ENCODE peak calls at places on chromosomes 7 and 10, in four cellular contexts. D is IMR-90, K is K562, H is GM12878. J is an unnamed sample.

GRCh38 chr7:139481364-139481763 is 2.1 kb downstream of the KLRG2 start:
- DNase-seq in D (no peak), K (no peak), H (no peak), J (no peak)

GRCh38 chr7:11831727-11832495 is at the start of gene THSD7A:
- DNase-seq in D (peak), K (no peak), H (no peak), J (peak)

GRCh38 chr10:45624724-45625123 is 47.8 kb downstream of the ZFAND4 start:
- DNase-seq in D (no peak), K (no peak), H (no peak), J (no peak)

GRCh38 chr10:71611131-71611530 is 108.4 kb downstream of the C10orf105 start:
- DNase-seq in D (no peak), K (no peak), H (no peak), J (no peak)

GRCh38 chr10:61316866-61317265 is 136.3 kb downstream of the TMEM26 start:
- DNase-seq in D (no peak), K (no peak), H (no peak), J (no peak)

GRCh38 chr10:5873515-5873995 is 16.1 kb downstream of the ANKRD16 start:
- DNase-seq in D (peak), K (peak), H (peak), J (peak)

GRCh38 chr7:100465702-100466311 is 1.7 kb upstream of the SPACDR start:
- DNase-seq in D (peak), K (peak), H (no peak), J (peak)

GRCh38 chr7:122984021-122984420 is 11.5 kb downstream of the TAS2R16 start:
- DNase-seq in D (no peak), K (no peak), H (no peak), J (no peak)

GRCh38 chr10:101467286-101467770 is 113.4 kb downstream of the BTRC start:
- DNase-seq in D (peak), K (peak), H (peak), J (peak)

GRCh38 chr10:132306951-132307751 is 599 bp downstream of the STK32C start:
- DNase-seq in D (no peak), K (no peak), H (no peak), J (peak)

GRCh38 chr10:118835682-118836326 is 81.0 kb upstream of the CACUL1 start:
- DNase-seq in D (no peak), K (no peak), H (no peak), J (peak)

GRCh38 chr10:104521901-104522827 is 118.9 kb upstream of the SORCS3 start:
- DNase-seq in D (no peak), K (no peak), H (no peak), J (no peak)

GRCh38 chr10:16949806-16950205 is 132.6 kb upstream of the RSU1 start:
- DNase-seq in D (no peak), K (no peak), H (no peak), J (no peak)

GRCh38 chr10:17643755-17644484 is at the start of gene STAM:
- DNase-seq in D (peak), K (peak), H (peak), J (peak)

GRCh38 chr10:9193120-9193519 is 1138.6 kb downstream of the GATA3 start:
- DNase-seq in D (no peak), K (no peak), H (no peak), J (no peak)

GRCh38 chr10:130387936-130388580 is 251.9 kb downstream of the GLRX3 start:
- DNase-seq in D (no peak), K (no peak), H (no peak), J (no peak)

GRCh38 chr7:29538322-29538874 is 25.2 kb upstream of the PRR15 start:
- DNase-seq in D (no peak), K (peak), H (no peak), J (no peak)

GRCh38 chr10:75430000-75430763 is 1.2 kb upstream of the LRMDA start:
- DNase-seq in D (no peak), K (peak), H (no peak), J (peak)

GRCh38 chr10:118607768-118608354 is 12.4 kb upstream of the PRLHR start:
- DNase-seq in D (no peak), K (no peak), H (no peak), J (no peak)

GRCh38 chr10:60914676-60915075 is 29.3 kb downstream of the RHOBTB1 start:
- DNase-seq in D (peak), K (no peak), H (no peak), J (no peak)

GRCh38 chr7:133910761-133911160 is 216.4 kb upstream of the LRGUK start:
- DNase-seq in D (no peak), K (no peak), H (no peak), J (no peak)

GRCh38 chr7:2954433-2954853 is 89.2 kb downstream of the CARD11 start:
- DNase-seq in D (no peak), K (no peak), H (no peak), J (no peak)

GRCh38 chr7:30148951-30149459 is 14.2 kb downstream of the MTURN start:
- DNase-seq in D (no peak), K (no peak), H (no peak), J (no peak)

GRCh38 chr7:9250876-9251275 is 817.5 kb downstream of the NXPH1 start:
- DNase-seq in D (no peak), K (no peak), H (no peak), J (no peak)

GRCh38 chr10:30556189-30556588 is 73.4 kb downstream of the LYZL2 start:
- DNase-seq in D (no peak), K (no peak), H (no peak), J (no peak)

GRCh38 chr10:108736111-108736510 is 1187.2 kb downstream of the XPNPEP1 start:
- DNase-seq in D (no peak), K (no peak), H (no peak), J (no peak)

GRCh38 chr7:23530901-23531793 is 634 bp downstream of the TRA2A start:
- DNase-seq in D (peak), K (peak), H (no peak), J (peak)

GRCh38 chr7:56079450-56080185 is 13.1 kb downstream of the PHKG1 start:
- DNase-seq in D (peak), K (no peak), H (no peak), J (no peak)

GRCh38 chr7:116710764-116711452 is 38.9 kb downstream of the MET start:
- DNase-seq in D (no peak), K (no peak), H (no peak), J (no peak)

GRCh38 chr10:63416376-63416775 is 49.4 kb downstream of the JMJD1C start:
- DNase-seq in D (peak), K (no peak), H (no peak), J (no peak)

GRCh38 chr10:117464176-117464575 is 78.4 kb upstream of the EMX2 start:
- DNase-seq in D (no peak), K (no peak), H (no peak), J (no peak)

GRCh38 chr7:135519233-135519688 is 9.4 kb upstream of the CNOT4 start:
- DNase-seq in D (no peak), K (peak), H (no peak), J (no peak)

GRCh38 chr7:157432957-157433576 is 96.3 kb downstream of the DNAJB6 start:
- DNase-seq in D (peak), K (peak), H (no peak), J (peak)

GRCh38 chr10:9038146-9038714 is 983.7 kb downstream of the GATA3 start:
- DNase-seq in D (no peak), K (no peak), H (no peak), J (no peak)

GRCh38 chr10:14553434-14553833 is 221.3 kb downstream of the FAM107B start:
- DNase-seq in D (peak), K (no peak), H (no peak), J (no peak)

GRCh38 chr7:2708547-2709310 is 20.7 kb downstream of the AMZ1 start:
- DNase-seq in D (no peak), K (no peak), H (no peak), J (no peak)

GRCh38 chr7:77383333-77383740 is 32.8 kb downstream of the GSAP start:
- DNase-seq in D (peak), K (no peak), H (no peak), J (no peak)

GRCh38 chr10:116654816-116655215 is 34.1 kb downstream of the PNLIPRP2 start:
- DNase-seq in D (no peak), K (no peak), H (no peak), J (peak)

GRCh38 chr10:88227342-88228018 is 355.6 kb downstream of the RNLS start:
- DNase-seq in D (peak), K (peak), H (no peak), J (no peak)

GRCh38 chr7:131653418-131654248 is 97.2 kb upstream of the PODXL start:
- DNase-seq in D (peak), K (no peak), H (no peak), J (peak)
- TF ChIP-seq ELK1 in D (no peak), K (no peak), H (no peak), J (no peak)

DNA sequence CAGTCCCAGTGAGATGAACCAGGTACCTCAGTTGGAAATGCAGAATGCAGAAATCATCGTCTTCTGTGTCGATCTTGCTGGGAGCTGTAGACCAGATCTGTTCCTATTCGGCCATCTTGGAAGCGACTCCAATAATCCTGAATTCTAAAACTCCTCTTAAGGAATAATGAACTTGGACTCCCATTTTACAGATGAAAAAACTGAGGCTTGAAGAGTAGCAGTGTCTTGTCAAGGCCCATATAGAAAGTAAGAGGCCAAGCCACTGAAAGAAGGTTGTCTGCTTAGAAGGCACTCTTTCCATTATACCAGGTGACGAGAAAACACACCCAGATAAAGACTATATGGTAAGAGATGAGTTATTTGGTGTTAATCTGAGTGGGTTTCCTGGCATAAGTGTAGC is 148.6 kb upstream of the LAMB4 start:
- DNase-seq in D (no peak), K (no peak), H (no peak), J (no peak)
- TF ChIP-seq ELK1 in D (no peak), K (no peak), H (no peak), J (no peak)

GRCh38 chr10:113523071-113523470 is 29.8 kb upstream of the HABP2 start:
- DNase-seq in D (no peak), K (no peak), H (no peak), J (no peak)
- TF ChIP-seq ELK1 in D (no peak), K (no peak), H (no peak), J (no peak)

GRCh38 chr10:19668104-19668503 is 148.1 kb upstream of the PLXDC2 start:
- DNase-seq in D (no peak), K (no peak), H (no peak), J (no peak)
- TF ChIP-seq ELK1 in D (no peak), K (no peak), H (no peak), J (no peak)

GRCh38 chr7:4740796-4741195 is 34.6 kb upstream of the AP5Z1 start:
- DNase-seq in D (no peak), K (no peak), H (no peak), J (no peak)

GRCh38 chr7:4737300-4737699 is 38.1 kb upstream of the AP5Z1 start:
- DNase-seq in D (no peak), K (no peak), H (no peak), J (no peak)

GRCh38 chr7:4738711-4739527 is 36.5 kb upstream of the AP5Z1 start:
- DNase-seq in D (peak), K (peak), H (no peak), J (peak)

GRCh38 chr7:4742051-4742573 is 33.3 kb upstream of the AP5Z1 start:
- DNase-seq in D (no peak), K (no peak), H (no peak), J (peak)

DNA sequence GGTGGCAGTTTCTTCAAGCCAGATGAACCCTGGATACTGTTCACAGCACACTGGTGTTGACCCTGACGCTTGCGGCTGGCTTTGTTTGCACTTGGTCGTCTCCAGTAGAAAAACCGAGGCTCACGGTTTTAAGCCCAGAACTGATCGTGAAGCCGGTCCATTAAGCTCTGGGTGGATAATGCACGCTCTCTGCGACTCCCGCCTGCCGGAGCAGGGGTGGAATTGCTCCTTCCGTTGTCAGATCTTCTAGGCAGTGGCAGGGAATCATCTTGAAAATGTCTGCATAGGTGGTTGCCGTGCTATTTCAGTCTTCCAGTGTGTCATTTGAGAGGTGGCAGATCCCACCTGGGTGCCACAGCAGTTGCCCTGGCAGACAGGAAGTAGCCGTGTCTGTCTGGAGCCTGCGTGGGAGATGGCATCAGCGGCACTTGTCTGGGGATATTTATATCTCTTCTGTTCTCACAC is 35.9 kb upstream of the AP5Z1 start:
- DNase-seq in D (peak), K (peak), H (no peak), J (peak)
- TF ChIP-seq ELK1 in D (no peak), K (no peak), H (no peak), J (no peak)

DNA sequence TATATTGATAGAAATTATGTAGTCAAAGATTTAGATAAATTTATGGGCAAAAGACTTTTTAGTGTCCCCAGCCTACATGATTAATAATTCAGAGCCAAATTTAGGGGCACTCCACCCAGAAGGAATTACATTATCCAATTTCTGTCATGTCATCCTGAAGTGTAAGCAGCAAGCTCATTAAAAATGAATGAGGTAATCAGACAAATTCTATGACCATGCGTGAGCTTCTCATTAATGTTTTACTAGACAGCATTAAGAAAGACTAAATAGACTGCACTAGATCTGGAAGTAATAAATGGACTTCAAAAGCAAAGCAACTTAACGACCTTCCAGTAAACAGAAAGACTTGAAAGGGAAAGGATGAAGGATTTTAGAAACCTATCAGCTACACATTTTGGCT is 22.7 kb upstream of the TRUB1 start:
- DNase-seq in D (no peak), K (no peak), H (no peak), J (peak)
- TF ChIP-seq ELK1 in D (no peak), K (no peak), H (no peak), J (no peak)

DNA sequence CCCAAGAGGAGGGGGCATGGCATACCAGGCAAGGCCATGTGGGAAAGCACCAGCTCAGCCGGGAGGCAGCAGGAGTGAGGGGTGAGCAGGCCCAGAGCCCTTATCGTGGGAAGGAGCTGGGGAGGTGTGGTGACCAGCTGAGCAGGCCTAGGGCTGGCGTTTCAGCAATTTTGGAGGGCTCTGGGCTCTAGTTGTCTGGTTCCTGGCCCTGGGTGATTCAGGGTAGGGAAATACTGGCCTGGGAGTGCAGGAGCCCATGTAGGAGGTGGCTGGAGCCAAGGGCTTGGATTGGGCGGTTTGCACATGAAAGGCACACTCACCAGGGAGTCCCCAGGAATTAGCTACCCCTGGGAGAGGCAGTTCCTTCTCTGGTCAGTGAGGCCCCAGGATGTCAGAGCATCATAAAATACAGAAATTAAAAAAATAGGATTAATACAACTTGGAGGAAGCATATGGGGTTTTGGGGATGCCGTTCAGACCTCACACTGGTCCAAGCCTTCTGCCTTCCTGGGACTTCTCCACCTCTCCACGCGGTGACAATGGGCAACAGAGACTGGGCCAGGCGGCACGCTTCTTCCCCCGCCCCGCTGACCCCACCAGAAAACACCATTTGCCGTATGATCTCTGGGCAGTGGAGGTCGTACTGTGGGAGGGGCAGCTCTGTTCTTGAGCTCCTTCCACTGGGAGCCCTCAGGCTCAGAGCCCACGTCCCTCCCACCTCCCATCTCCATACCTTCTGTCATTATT is 133.1 kb upstream of the FAM20C start:
- DNase-seq in D (no peak), K (no peak), H (no peak), J (no peak)
- TF ChIP-seq ELK1 in D (no peak), K (no peak), H (no peak), J (no peak)

GRCh38 chr10:110207805-110208613 is 604 bp downstream of the MXI1 start:
- DNase-seq in D (peak), K (peak), H (no peak), J (peak)

GRCh38 chr10:110208614-110209398 is 1.4 kb downstream of the MXI1 start:
- DNase-seq in D (peak), K (peak), H (no peak), J (peak)

GRCh38 chr10:110210663-110211454 is 3.5 kb downstream of the MXI1 start:
- DNase-seq in D (peak), K (peak), H (peak), J (peak)

GRCh38 chr10:110209926-110210662 is 2.7 kb downstream of the MXI1 start:
- DNase-seq in D (peak), K (peak), H (no peak), J (peak)

DNA sequence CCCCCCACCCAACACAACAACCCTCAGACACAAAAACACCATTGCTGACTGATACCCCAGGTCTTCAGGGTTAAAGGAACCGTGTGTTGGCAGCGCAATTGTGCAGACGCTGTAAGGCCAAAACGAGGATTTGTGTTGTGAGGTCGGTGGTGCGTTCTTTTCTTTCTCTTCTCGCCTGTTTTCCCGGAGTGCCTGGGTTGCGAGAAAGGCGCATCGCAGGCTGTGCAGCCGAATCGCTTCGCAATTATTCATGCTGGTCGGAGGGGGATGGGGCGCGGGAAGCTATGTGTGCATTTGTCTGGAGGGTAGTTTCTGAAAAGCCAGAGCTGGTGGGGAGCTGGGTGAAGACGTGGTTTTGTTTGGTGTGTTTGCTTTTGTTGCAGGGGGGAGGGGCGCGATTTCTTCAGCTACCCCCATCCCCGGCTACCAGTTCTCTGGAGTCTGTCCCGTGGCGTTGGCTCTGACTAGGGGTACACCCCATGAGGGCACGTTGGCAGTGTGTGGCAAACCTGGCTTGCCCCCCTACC is 2.1 kb downstream of the MXI1 start:
- DNase-seq in D (peak), K (peak), H (no peak), J (peak)
- TF ChIP-seq ELK1 in D (no peak), K (no peak), H (no peak), J (no peak)

DNA sequence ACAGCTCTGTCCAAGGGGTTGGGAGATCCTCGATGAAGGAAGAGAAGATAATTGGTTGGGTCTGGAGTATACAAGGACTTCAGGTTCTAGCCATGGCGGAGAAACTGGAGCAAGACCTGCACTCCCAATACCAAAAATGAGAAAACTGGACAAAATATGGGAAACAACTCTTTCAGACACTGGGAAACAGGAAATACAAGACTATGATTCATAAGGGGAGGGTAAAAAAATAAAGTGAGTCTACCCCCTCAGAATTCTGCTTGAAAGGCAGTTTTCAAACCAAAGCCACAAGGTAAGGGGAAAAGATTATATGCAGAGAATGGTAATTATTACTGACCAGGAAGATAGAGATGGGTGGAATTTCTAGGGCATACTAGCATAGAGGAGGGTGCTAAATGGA is 10.2 kb upstream of the SEC61G start:
- DNase-seq in D (peak), K (no peak), H (no peak), J (no peak)
- TF ChIP-seq ELK1 in D (no peak), K (no peak), H (no peak), J (no peak)